ENCODE peak calls at places on chromosome 1, in nine cellular contexts. V, K, O, U, S, G, F, H and Y are unnamed samples.
A peak's percentile ranks its signal among the peaks of the same experiment; 100 is the strongest.

GRCh38 chr1:116508090-116508983 is 62.5 kb downstream of the CD58 start:
- DNase-seq in V (no peak), K (no peak), O (no peak), U (no peak), S (no peak), G (peak; percentile 100), F (no peak), H (no peak), Y (no peak)

GRCh38 chr1:238681451-238681850 is 704.9 kb upstream of the CHRM3 start:
- DNase-seq in V (no peak), K (no peak), O (no peak), U (no peak), S (no peak), G (no peak), F (no peak), H (no peak), Y (no peak)

GRCh38 chr1:247906504-247907047 is 11.2 kb downstream of the OR2W3 start:
- DNase-seq in V (no peak), K (no peak), O (no peak), U (no peak), S (no peak), G (peak; percentile 65), F (peak; percentile 7), H (peak; percentile 25), Y (no peak)

GRCh38 chr1:198933506-198933905 is 294.7 kb downstream of the PTPRC start:
- DNase-seq in V (no peak), K (no peak), O (no peak), U (no peak), S (no peak), G (no peak), F (peak; percentile 29), H (no peak), Y (no peak)

GRCh38 chr1:173996995-173997394 is 25.2 kb downstream of the RC3H1 start:
- DNase-seq in V (peak; percentile 26), K (no peak), O (no peak), U (no peak), S (no peak), G (no peak), F (no peak), H (no peak), Y (no peak)

GRCh38 chr1:171117085-171117484 is 26.4 kb downstream of the FMO3 start:
- DNase-seq in V (no peak), K (no peak), O (no peak), U (no peak), S (peak; percentile 70), G (no peak), F (no peak), H (no peak), Y (no peak)

GRCh38 chr1:171438441-171438840 is 46.9 kb upstream of the PRRC2C start:
- DNase-seq in V (peak; percentile 75), K (peak; percentile 92), O (no peak), U (no peak), S (peak; percentile 72), G (no peak), F (peak; percentile 65), H (no peak), Y (no peak)

GRCh38 chr1:39275836-39276507 is 71.5 kb downstream of the MACF1 start:
- DNase-seq in V (no peak), K (no peak), O (no peak), U (no peak), S (no peak), G (no peak), F (no peak), H (no peak), Y (no peak)

GRCh38 chr1:200363200-200363933 is 46.5 kb downstream of the ZNF281 start:
- DNase-seq in V (no peak), K (no peak), O (no peak), U (no peak), S (no peak), G (peak; percentile 67), F (no peak), H (no peak), Y (no peak)

GRCh38 chr1:21308847-21309652 is 18.8 kb upstream of the ECE1 start:
- DNase-seq in V (peak; percentile 83), K (no peak), O (no peak), U (no peak), S (no peak), G (no peak), F (no peak), H (peak; percentile 59), Y (no peak)

GRCh38 chr1:85366391-85366790 is 90.0 kb upstream of the BCL10 start:
- DNase-seq in V (no peak), K (peak; percentile 69), O (no peak), U (no peak), S (no peak), G (no peak), F (peak; percentile 91), H (no peak), Y (no peak)

GRCh38 chr1:185670187-185670627 is 64.0 kb upstream of the HMCN1 start:
- DNase-seq in V (peak; percentile 68), K (peak; percentile 21), O (no peak), U (peak; percentile 41), S (no peak), G (no peak), F (peak; percentile 61), H (peak; percentile 49), Y (no peak)
- H3K27ac ChIP-seq in V (no peak overlapping the region), K (no peak overlapping the region), O (no peak overlapping the region), U (no peak overlapping the region), S (no peak overlapping the region), G (no peak overlapping the region), F (no peak overlapping the region), H (no peak overlapping the region), Y (no peak overlapping the region)

GRCh38 chr1:18903313-18903671 is 937 bp upstream of the ALDH4A1 start:
- DNase-seq in V (no peak), K (no peak), O (no peak), U (no peak), S (no peak), G (no peak), F (no peak), H (no peak), Y (no peak)
- H3K4me3 ChIP-seq in V (no peak overlapping the region), K (peak overlapping the region; percentile 73), O (peak overlapping the region; percentile 89), U (peak overlapping the region; percentile 83), S (peak overlapping the region; percentile 87), G (peak overlapping the region; percentile 77), F (peak overlapping the region; percentile 82), H (peak overlapping the region; percentile 63), Y (peak overlapping the region; percentile 66)

GRCh38 chr1:25057188-25057587 is 127.1 kb upstream of the RUNX3 start:
- DNase-seq in V (no peak), K (no peak), O (peak; percentile 7), U (no peak), S (no peak), G (no peak), F (no peak), H (no peak), Y (no peak)
- H3K27me3 ChIP-seq in V (no peaks in the 10 kb centered on the region), K (peaks cover 42% of the 10 kb centered on the region), O (peaks cover 36% of the 10 kb centered on the region), U (no peaks in the 10 kb centered on the region), S (no peaks in the 10 kb centered on the region), G (peaks cover 32% of the 10 kb centered on the region), F (no peaks in the 10 kb centered on the region), H (peaks cover 24% of the 10 kb centered on the region), Y (peaks cover 5% of the 10 kb centered on the region)

DNA sequence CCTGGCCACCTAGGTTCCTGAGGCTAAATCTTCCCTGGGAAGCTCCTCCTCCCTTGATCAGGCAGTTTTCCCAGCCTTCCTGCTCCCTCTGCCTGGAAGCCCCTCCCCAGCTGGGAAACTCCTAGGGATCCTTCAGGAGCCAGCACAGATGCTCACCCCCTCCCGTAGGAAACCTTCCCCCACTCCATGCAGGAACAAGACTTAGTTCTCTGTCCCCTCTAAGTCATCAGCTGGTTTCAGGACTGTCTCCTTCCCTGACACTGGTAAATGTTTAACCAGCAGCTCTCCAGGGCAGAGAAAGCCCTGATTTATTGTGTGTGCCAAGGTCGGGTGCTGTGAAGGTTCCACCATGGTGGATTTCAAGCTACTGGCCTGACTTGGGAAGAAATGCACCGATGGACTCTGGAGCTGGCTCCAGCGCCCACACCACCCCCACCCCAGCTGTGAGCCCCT is 25.0 kb downstream of the TTC39A start:
- DNase-seq in V (no peak), K (no peak), O (no peak), U (no peak), S (no peak), G (no peak), F (no peak), H (peak; percentile 44), Y (no peak)
- H3K27ac ChIP-seq in V (no peak overlapping the region), K (no peak overlapping the region), O (no peak overlapping the region), U (no peak overlapping the region), S (no peak overlapping the region), G (no peak overlapping the region), F (no peak overlapping the region), H (peak overlapping the region; percentile 39), Y (no peak overlapping the region)

GRCh38 chr1:6486433-6487011 is 4.9 kb downstream of the PLEKHG5 start:
- DNase-seq in V (peak; percentile 93), K (peak; percentile 53), O (peak; percentile 90), U (peak; percentile 68), S (peak; percentile 89), G (peak; percentile 42), F (peak; percentile 53), H (peak; percentile 92), Y (peak; percentile 75)
- H3K4me3 ChIP-seq in V (no peak overlapping the region), K (peak overlapping the region; percentile 7), O (peak overlapping the region; percentile 62), U (no peak overlapping the region), S (no peak overlapping the region), G (no peak overlapping the region), F (no peak overlapping the region), H (no peak overlapping the region), Y (no peak overlapping the region)

GRCh38 chr1:6176751-6177150 is 3.4 kb downstream of the CHD5 start:
- DNase-seq in V (no peak), K (no peak), O (no peak), U (no peak), S (no peak), G (no peak), F (no peak), H (no peak), Y (no peak)
- H3K27me3 ChIP-seq in V (peaks cover 41% of the 10 kb centered on the region), K (peaks cover 38% of the 10 kb centered on the region), O (peaks cover 60% of the 10 kb centered on the region), U (peaks cover 13% of the 10 kb centered on the region), S (no peaks in the 10 kb centered on the region), G (no peaks in the 10 kb centered on the region), F (peaks cover 30% of the 10 kb centered on the region), H (peaks cover 62% of the 10 kb centered on the region), Y (peaks cover 33% of the 10 kb centered on the region)

GRCh38 chr1:177282976-177283375 is 112.2 kb downstream of the BRINP2 start:
- DNase-seq in V (no peak), K (no peak), O (no peak), U (no peak), S (no peak), G (no peak), F (no peak), H (no peak), Y (no peak)
- H3K27ac ChIP-seq in V (no peak overlapping the region), K (no peak overlapping the region), O (no peak overlapping the region), U (no peak overlapping the region), S (no peak overlapping the region), G (no peak overlapping the region), F (no peak overlapping the region), H (no peak overlapping the region), Y (peak overlapping the region; percentile 60)

DNA sequence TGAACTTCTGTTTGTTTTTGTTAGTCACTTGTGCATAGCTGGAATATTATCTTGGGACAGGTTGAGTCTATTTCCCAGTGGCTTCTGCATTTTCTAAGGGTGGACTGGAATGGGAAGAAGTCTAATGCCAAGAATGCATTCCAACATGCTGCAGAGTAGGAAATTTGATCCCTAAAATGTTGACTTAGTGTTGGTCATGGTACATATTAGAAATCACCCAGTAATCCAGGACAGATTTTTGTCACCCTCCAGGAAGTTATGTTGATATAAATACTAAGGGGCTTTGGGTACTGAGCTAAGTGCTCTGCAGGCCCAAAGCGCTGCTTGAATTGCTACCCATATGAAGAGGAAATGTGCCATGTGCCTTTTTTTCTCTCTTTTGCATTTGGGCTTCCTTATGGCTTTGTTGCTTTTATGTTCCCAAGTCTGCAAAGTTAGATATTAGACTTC is 10.0 kb downstream of the ARID1A start:
- DNase-seq in V (no peak), K (no peak), O (no peak), U (no peak), S (no peak), G (peak; percentile 94), F (peak; percentile 86), H (no peak), Y (no peak)
- H3K4me3 ChIP-seq in V (no peak overlapping the region), K (no peak overlapping the region), O (no peak overlapping the region), U (peak overlapping the region; percentile 19), S (no peak overlapping the region), G (no peak overlapping the region), F (no peak overlapping the region), H (no peak overlapping the region), Y (no peak overlapping the region)